ENCODE peak calls at places on chromosomes 16 and 17, in ten cellular contexts. Y is ovary; P is H54; R is stimulated activated CD4-positive, alpha-beta T cell treated with anti-CD3 and anti-CD28 coated beads, Interleukin-2, amount 100 ng/mL, for 24 hours; C is germinal center; G is nephron progenitor cell; K is T-helper 2 cell; S is RCC 7860; I is activated CD4-positive, alpha-beta T cell treated with anti-CD3 and anti-CD28 coated beads, Interleukin-2, amount 10 ng/mL, durations not matched to agents 7 days and 5 days; X is substantia nigra. F is an unnamed sample.

GRCh38 chr17:76586741-76587487 is 1.3 kb upstream of the ST6GALNAC2 start:
- DNase-seq in Y (no peak), P (no peak), R (no peak), C (no peak), G (peak), K (peak), S (no peak), I (no peak), X (no peak), F (no peak)

GRCh38 chr17:83057793-83058477 is 21.5 kb upstream of the METRNL start:
- DNase-seq in Y (peak), P (no peak), R (no peak), C (no peak), G (no peak), K (no peak), S (no peak), I (peak), X (no peak), F (peak)

GRCh38 chr16:24917236-24917635 is 71.5 kb downstream of the SLC5A11 start:
- DNase-seq in Y (no peak), P (no peak), R (no peak), C (no peak), G (no peak), K (no peak), S (no peak), I (no peak), X (no peak), F (no peak)

GRCh38 chr17:81365148-81365600 is 30.1 kb upstream of the BAHCC1 start:
- DNase-seq in Y (peak), P (no peak), R (peak), C (no peak), G (peak), K (peak), S (no peak), I (no peak), X (no peak), F (peak)

GRCh38 chr16:47873434-47873833 is 282.4 kb downstream of the ABCC12 start:
- DNase-seq in Y (no peak), P (no peak), R (no peak), C (no peak), G (peak), K (no peak), S (no peak), I (no peak), X (no peak), F (no peak)

GRCh38 chr17:2423271-2423670 is 22.4 kb upstream of the MNT start:
- DNase-seq in Y (no peak), P (no peak), R (no peak), C (no peak), G (no peak), K (no peak), S (no peak), I (no peak), X (no peak), F (no peak)

GRCh38 chr16:46908540-46909372 is 24.6 kb downstream of the GPT2 start:
- DNase-seq in Y (peak), P (peak), R (peak), C (peak), G (peak), K (peak), S (peak), I (peak), X (peak), F (no peak)

GRCh38 chr16:14353340-14353739 is 276.7 kb downstream of the PARN start:
- DNase-seq in Y (no peak), P (no peak), R (no peak), C (no peak), G (no peak), K (no peak), S (no peak), I (no peak), X (no peak), F (no peak)

GRCh38 chr16:28935333-28935732 is 3.6 kb downstream of the CD19 start:
- DNase-seq in Y (no peak), P (no peak), R (no peak), C (no peak), G (no peak), K (no peak), S (no peak), I (no peak), X (no peak), F (no peak)

GRCh38 chr16:85720319-85720637 is 30.6 kb downstream of the C16orf74 start:
- DNase-seq in Y (no peak), P (peak), R (no peak), C (no peak), G (no peak), K (no peak), S (peak), I (no peak), X (no peak), F (peak)

GRCh38 chr17:16281351-16281750 is 64.3 kb downstream of the PIGL start:
- DNase-seq in Y (no peak), P (no peak), R (no peak), C (no peak), G (no peak), K (no peak), S (no peak), I (no peak), X (no peak), F (no peak)

GRCh38 chr17:2090804-2091534 is 36.1 kb downstream of the HIC1 start:
- DNase-seq in Y (peak), P (peak), R (no peak), C (no peak), G (peak), K (no peak), S (peak), I (no peak), X (no peak), F (peak)

GRCh38 chr17:313911-314613 is 38.5 kb downstream of the RPH3AL start:
- DNase-seq in Y (no peak), P (no peak), R (no peak), C (no peak), G (no peak), K (no peak), S (no peak), I (no peak), X (no peak), F (no peak)

GRCh38 chr17:4208228-4208627 is 55.6 kb downstream of the ANKFY1 start:
- DNase-seq in Y (no peak), P (no peak), R (no peak), C (no peak), G (no peak), K (no peak), S (no peak), I (no peak), X (no peak), F (no peak)

GRCh38 chr16:56789360-56789759 is 59.4 kb downstream of the NUP93 start:
- DNase-seq in Y (peak), P (peak), R (peak), C (peak), G (no peak), K (peak), S (peak), I (peak), X (no peak), F (peak)

GRCh38 chr16:7492122-7492521 is 159.5 kb downstream of the RBFOX1 start:
- DNase-seq in Y (no peak), P (no peak), R (no peak), C (no peak), G (no peak), K (no peak), S (no peak), I (no peak), X (no peak), F (no peak)

GRCh38 chr16:29699324-29700219 is 20.6 kb downstream of the QPRT start:
- DNase-seq in Y (no peak), P (no peak), R (no peak), C (no peak), G (no peak), K (no peak), S (no peak), I (no peak), X (no peak), F (no peak)

GRCh38 chr16:66961065-66961744 is at the start of gene CES3:
- DNase-seq in Y (peak), P (peak), R (peak), C (peak), G (peak), K (peak), S (peak), I (peak), X (peak), F (peak)

GRCh38 chr16:47019563-47019962 is 46.1 kb upstream of the DNAJA2 start:
- DNase-seq in Y (no peak), P (no peak), R (no peak), C (no peak), G (no peak), K (peak), S (no peak), I (no peak), X (no peak), F (no peak)

GRCh38 chr17:61309362-61309761 is 90.3 kb upstream of the TBX2 start:
- DNase-seq in Y (no peak), P (no peak), R (no peak), C (no peak), G (no peak), K (no peak), S (no peak), I (no peak), X (no peak), F (no peak)

GRCh38 chr16:14566599-14566998 is 63.5 kb downstream of the PARN start:
- DNase-seq in Y (no peak), P (no peak), R (no peak), C (no peak), G (no peak), K (no peak), S (no peak), I (no peak), X (no peak), F (no peak)

GRCh38 chr16:67966549-67967182 is 1.8 kb downstream of the SLC12A4 start:
- DNase-seq in Y (no peak), P (peak), R (no peak), C (no peak), G (no peak), K (no peak), S (no peak), I (no peak), X (no peak), F (peak)

GRCh38 chr16:19753815-19754643 is 36.0 kb downstream of the IQCK start:
- DNase-seq in Y (no peak), P (no peak), R (no peak), C (no peak), G (no peak), K (no peak), S (no peak), I (no peak), X (no peak), F (no peak)

F was measured in left ventricle myocardium superior.